ENCODE peak calls at places on chromosomes 7 and 10, in eight cellular contexts. One of them, this sample, is unnamed.

GRCh38 chr7:100437150-100438100 is 1.1 kb upstream of the PPP1R35 start:
- DNase-seq in MCF 10A: no peak
- DNase-seq in HCT116: no peak
- DNase-seq in HFFc6: no peak
- DNase-seq in progenitor cell of endocrine pancreas: no peak
- DNase-seq in HFF-Myc: no peak
- DNase-seq in cardiac muscle cell: no peak
- DNase-seq in thyroid gland: peak; percentile 32
- DNase-seq in this sample: no peak

GRCh38 chr10:73997479-73997805 is 474 bp upstream of the VCL start:
- DNase-seq in MCF 10A: no peak
- DNase-seq in HCT116: no peak
- DNase-seq in HFFc6: no peak
- DNase-seq in progenitor cell of endocrine pancreas: no peak
- DNase-seq in HFF-Myc: peak; percentile 39
- DNase-seq in cardiac muscle cell: no peak
- DNase-seq in thyroid gland: peak; percentile 78
- DNase-seq in this sample: no peak

GRCh38 chr10:116270691-116271592 is 2.1 kb downstream of the GFRA1 start:
- DNase-seq in MCF 10A: no peak
- DNase-seq in HCT116: no peak
- DNase-seq in HFFc6: no peak
- DNase-seq in progenitor cell of endocrine pancreas: no peak
- DNase-seq in HFF-Myc: no peak
- DNase-seq in cardiac muscle cell: no peak
- DNase-seq in thyroid gland: no peak
- DNase-seq in this sample: peak; percentile 29

GRCh38 chr10:70699659-70700174 is 27.4 kb downstream of the ADAMTS14 start:
- DNase-seq in MCF 10A: peak; percentile 55
- DNase-seq in HCT116: no peak
- DNase-seq in HFFc6: no peak
- DNase-seq in progenitor cell of endocrine pancreas: no peak
- DNase-seq in HFF-Myc: no peak
- DNase-seq in cardiac muscle cell: no peak
- DNase-seq in thyroid gland: peak; percentile 14
- DNase-seq in this sample: no peak

GRCh38 chr10:112536663-112537062 is 89.6 kb downstream of the VTI1A start:
- DNase-seq in MCF 10A: no peak
- DNase-seq in HCT116: peak; percentile 98
- DNase-seq in HFFc6: no peak
- DNase-seq in progenitor cell of endocrine pancreas: no peak
- DNase-seq in HFF-Myc: no peak
- DNase-seq in cardiac muscle cell: no peak
- DNase-seq in thyroid gland: no peak
- DNase-seq in this sample: no peak

GRCh38 chr10:10911471-10911921 is 106.2 kb upstream of the CELF2 start:
- DNase-seq in MCF 10A: peak; percentile 82
- DNase-seq in HCT116: no peak
- DNase-seq in HFFc6: peak; percentile 78
- DNase-seq in progenitor cell of endocrine pancreas: peak; percentile 23
- DNase-seq in HFF-Myc: peak; percentile 38
- DNase-seq in cardiac muscle cell: peak; percentile 94
- DNase-seq in thyroid gland: peak; percentile 74
- DNase-seq in this sample: peak; percentile 5

GRCh38 chr7:29022291-29022988 is 64.3 kb upstream of the TRIL start:
- DNase-seq in MCF 10A: no peak
- DNase-seq in HCT116: no peak
- DNase-seq in HFFc6: no peak
- DNase-seq in progenitor cell of endocrine pancreas: no peak
- DNase-seq in HFF-Myc: no peak
- DNase-seq in cardiac muscle cell: no peak
- DNase-seq in thyroid gland: no peak
- DNase-seq in this sample: no peak

GRCh38 chr10:89515031-89515841 is 20.2 kb downstream of the SLC16A12 start:
- DNase-seq in MCF 10A: peak; percentile 75
- DNase-seq in HCT116: no peak
- DNase-seq in HFFc6: peak; percentile 94
- DNase-seq in progenitor cell of endocrine pancreas: no peak
- DNase-seq in HFF-Myc: peak; percentile 55
- DNase-seq in cardiac muscle cell: peak; percentile 94
- DNase-seq in thyroid gland: peak; percentile 49
- DNase-seq in this sample: no peak

GRCh38 chr7:125055376-125055775 is 125.8 kb upstream of the POT1 start:
- DNase-seq in MCF 10A: no peak
- DNase-seq in HCT116: no peak
- DNase-seq in HFFc6: no peak
- DNase-seq in progenitor cell of endocrine pancreas: no peak
- DNase-seq in HFF-Myc: no peak
- DNase-seq in cardiac muscle cell: no peak
- DNase-seq in thyroid gland: no peak
- DNase-seq in this sample: no peak

GRCh38 chr7:125061776-125062397 is 132.3 kb upstream of the POT1 start:
- DNase-seq in MCF 10A: peak; percentile 68
- DNase-seq in HCT116: peak; percentile 35
- DNase-seq in HFFc6: no peak
- DNase-seq in progenitor cell of endocrine pancreas: no peak
- DNase-seq in HFF-Myc: no peak
- DNase-seq in cardiac muscle cell: peak; percentile 33
- DNase-seq in thyroid gland: no peak
- DNase-seq in this sample: no peak

GRCh38 chr7:125057974-125058373 is 128.3 kb upstream of the POT1 start:
- DNase-seq in MCF 10A: no peak
- DNase-seq in HCT116: no peak
- DNase-seq in HFFc6: no peak
- DNase-seq in progenitor cell of endocrine pancreas: no peak
- DNase-seq in HFF-Myc: no peak
- DNase-seq in cardiac muscle cell: no peak
- DNase-seq in thyroid gland: no peak
- DNase-seq in this sample: no peak

GRCh38 chr7:125065546-125065945 is 135.9 kb upstream of the POT1 start:
- DNase-seq in MCF 10A: no peak
- DNase-seq in HCT116: no peak
- DNase-seq in HFFc6: no peak
- DNase-seq in progenitor cell of endocrine pancreas: no peak
- DNase-seq in HFF-Myc: no peak
- DNase-seq in cardiac muscle cell: no peak
- DNase-seq in thyroid gland: no peak
- DNase-seq in this sample: no peak

DNA sequence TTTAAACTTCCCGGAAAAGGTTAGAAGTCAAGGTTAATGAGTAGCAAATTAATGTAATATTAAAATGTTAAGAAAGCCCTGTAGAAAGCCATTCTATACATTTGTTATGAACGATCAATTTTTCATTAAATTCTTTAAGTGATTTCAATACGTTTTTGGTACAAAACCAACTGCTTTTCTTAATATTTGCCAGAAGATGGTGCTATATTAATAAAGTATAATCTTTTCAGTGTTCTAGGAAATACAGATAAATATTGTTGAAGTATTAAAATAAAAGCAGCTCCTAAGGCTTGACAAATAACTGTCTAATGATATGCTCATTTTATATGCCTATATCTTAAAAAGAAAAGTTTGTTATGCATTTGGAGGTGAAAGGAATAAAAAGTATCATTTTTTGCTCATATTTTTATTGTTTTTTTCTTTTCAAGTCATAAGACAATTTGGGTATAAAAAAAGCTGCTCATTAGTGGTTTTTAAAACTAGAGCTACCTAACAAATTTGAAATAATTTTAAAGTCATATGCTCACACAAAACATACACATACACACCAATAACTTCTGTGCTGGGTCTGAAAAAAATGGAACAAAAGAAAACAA is 130.3 kb upstream of the POT1 start:
- DNase-seq in MCF 10A: no peak
- DNase-seq in HCT116: no peak
- DNase-seq in HFFc6: no peak
- DNase-seq in progenitor cell of endocrine pancreas: no peak
- DNase-seq in HFF-Myc: no peak
- DNase-seq in cardiac muscle cell: peak; percentile 33
- DNase-seq in thyroid gland: no peak
- DNase-seq in this sample: no peak
- TF ChIP-seq CTCF in MCF 10A: peak; percentile 42
- TF ChIP-seq CTCF in HCT116: peak; percentile 2
- TF ChIP-seq CTCF in HFFc6: peak; percentile 75
- TF ChIP-seq CTCF in progenitor cell of endocrine pancreas: peak; percentile 52
- TF ChIP-seq CTCF in HFF-Myc: no peak
- TF ChIP-seq CTCF in cardiac muscle cell: peak; percentile 48
- TF ChIP-seq CTCF in thyroid gland: no peak
- TF ChIP-seq CTCF in this sample: peak; percentile 72

DNA sequence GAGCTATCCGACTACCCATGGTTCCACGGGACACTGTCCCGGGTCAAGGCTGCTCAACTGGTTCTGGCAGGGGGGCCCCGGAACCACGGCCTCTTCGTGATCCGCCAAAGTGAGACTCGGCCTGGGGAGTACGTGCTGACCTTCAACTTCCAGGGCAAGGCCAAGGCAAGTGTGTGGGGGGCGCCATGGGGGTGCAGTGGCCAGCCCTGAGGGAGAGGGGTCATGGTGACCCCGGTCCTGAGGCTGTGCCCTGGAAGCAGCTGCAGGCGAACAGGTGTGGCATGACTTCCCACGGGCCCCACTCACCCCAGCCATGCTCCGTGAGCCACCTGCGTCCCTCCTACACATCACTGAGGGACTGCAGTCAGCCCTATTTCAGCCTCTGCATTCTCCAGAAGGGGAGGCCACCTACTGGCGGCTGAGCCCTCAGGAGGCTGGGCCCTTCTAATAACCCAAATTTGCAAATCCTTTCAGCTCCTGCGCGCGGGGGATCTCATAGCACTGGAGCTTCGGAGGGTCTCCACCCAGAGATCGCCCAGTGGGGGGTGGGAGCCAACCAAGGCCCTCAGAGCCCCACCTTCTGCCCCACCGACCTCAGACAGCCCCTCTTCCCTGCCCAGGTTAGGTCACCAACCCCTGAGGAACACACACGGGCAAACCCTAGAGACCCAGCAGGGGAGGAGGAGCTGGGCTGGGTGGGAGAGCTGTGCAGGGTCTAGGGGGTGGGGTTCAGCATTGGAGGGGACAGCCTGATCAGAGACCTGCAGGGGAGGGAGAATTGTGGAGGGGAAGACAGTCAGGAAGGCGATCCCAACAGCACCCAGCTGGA is 30.8 kb downstream of the SH2B2 start:
- DNase-seq in MCF 10A: no peak
- DNase-seq in HCT116: no peak
- DNase-seq in HFFc6: no peak
- DNase-seq in progenitor cell of endocrine pancreas: no peak
- DNase-seq in HFF-Myc: no peak
- DNase-seq in cardiac muscle cell: no peak
- DNase-seq in thyroid gland: no peak
- DNase-seq in this sample: no peak
- TF ChIP-seq CTCF in MCF 10A: no peak
- TF ChIP-seq CTCF in HCT116: no peak
- TF ChIP-seq CTCF in HFFc6: peak; percentile 17
- TF ChIP-seq CTCF in progenitor cell of endocrine pancreas: no peak
- TF ChIP-seq CTCF in HFF-Myc: no peak
- TF ChIP-seq CTCF in cardiac muscle cell: peak; percentile 6
- TF ChIP-seq CTCF in thyroid gland: no peak
- TF ChIP-seq CTCF in this sample: no peak

GRCh38 chr7:30910369-30911073 is 1.1 kb upstream of the AQP1 start:
- DNase-seq in MCF 10A: no peak
- DNase-seq in HCT116: no peak
- DNase-seq in HFFc6: no peak
- DNase-seq in progenitor cell of endocrine pancreas: no peak
- DNase-seq in HFF-Myc: no peak
- DNase-seq in cardiac muscle cell: no peak
- DNase-seq in thyroid gland: no peak
- DNase-seq in this sample: no peak

GRCh38 chr7:30909431-30909830 is 2.2 kb upstream of the AQP1 start:
- DNase-seq in MCF 10A: no peak
- DNase-seq in HCT116: no peak
- DNase-seq in HFFc6: no peak
- DNase-seq in progenitor cell of endocrine pancreas: no peak
- DNase-seq in HFF-Myc: no peak
- DNase-seq in cardiac muscle cell: no peak
- DNase-seq in thyroid gland: peak; percentile 29
- DNase-seq in this sample: no peak

GRCh38 chr7:30906520-30907240 is 5.0 kb upstream of the AQP1 start:
- DNase-seq in MCF 10A: no peak
- DNase-seq in HCT116: no peak
- DNase-seq in HFFc6: peak; percentile 19
- DNase-seq in progenitor cell of endocrine pancreas: no peak
- DNase-seq in HFF-Myc: no peak
- DNase-seq in cardiac muscle cell: peak; percentile 41
- DNase-seq in thyroid gland: no peak
- DNase-seq in this sample: no peak

GRCh38 chr7:30907527-30908267 is 4.0 kb upstream of the AQP1 start:
- DNase-seq in MCF 10A: no peak
- DNase-seq in HCT116: no peak
- DNase-seq in HFFc6: no peak
- DNase-seq in progenitor cell of endocrine pancreas: no peak
- DNase-seq in HFF-Myc: no peak
- DNase-seq in cardiac muscle cell: no peak
- DNase-seq in thyroid gland: no peak
- DNase-seq in this sample: no peak

GRCh38 chr7:30908681-30909080 is 3.0 kb upstream of the AQP1 start:
- DNase-seq in MCF 10A: no peak
- DNase-seq in HCT116: no peak
- DNase-seq in HFFc6: no peak
- DNase-seq in progenitor cell of endocrine pancreas: no peak
- DNase-seq in HFF-Myc: no peak
- DNase-seq in cardiac muscle cell: no peak
- DNase-seq in thyroid gland: no peak
- DNase-seq in this sample: no peak
- TF ChIP-seq CTCF in MCF 10A: no peak
- TF ChIP-seq CTCF in HCT116: no peak
- TF ChIP-seq CTCF in HFFc6: peak; percentile 70
- TF ChIP-seq CTCF in progenitor cell of endocrine pancreas: peak; percentile 34
- TF ChIP-seq CTCF in HFF-Myc: no peak
- TF ChIP-seq CTCF in cardiac muscle cell: no peak
- TF ChIP-seq CTCF in thyroid gland: no peak
- TF ChIP-seq CTCF in this sample: peak; percentile 23

GRCh38 chr10:111208951-111209350 is 132.1 kb downstream of the ADRA2A start:
- DNase-seq in MCF 10A: no peak
- DNase-seq in HCT116: no peak
- DNase-seq in HFFc6: no peak
- DNase-seq in progenitor cell of endocrine pancreas: no peak
- DNase-seq in HFF-Myc: no peak
- DNase-seq in cardiac muscle cell: no peak
- DNase-seq in thyroid gland: no peak
- DNase-seq in this sample: no peak

GRCh38 chr10:111204880-111205279 is 128.1 kb downstream of the ADRA2A start:
- DNase-seq in MCF 10A: no peak
- DNase-seq in HCT116: no peak
- DNase-seq in HFFc6: no peak
- DNase-seq in progenitor cell of endocrine pancreas: no peak
- DNase-seq in HFF-Myc: no peak
- DNase-seq in cardiac muscle cell: no peak
- DNase-seq in thyroid gland: no peak
- DNase-seq in this sample: no peak

GRCh38 chr10:111209666-111210065 is 132.8 kb downstream of the ADRA2A start:
- DNase-seq in MCF 10A: no peak
- DNase-seq in HCT116: no peak
- DNase-seq in HFFc6: peak; percentile 1
- DNase-seq in progenitor cell of endocrine pancreas: no peak
- DNase-seq in HFF-Myc: no peak
- DNase-seq in cardiac muscle cell: no peak
- DNase-seq in thyroid gland: no peak
- DNase-seq in this sample: no peak

GRCh38 chr10:111206521-111206920 is 129.7 kb downstream of the ADRA2A start:
- DNase-seq in MCF 10A: no peak
- DNase-seq in HCT116: no peak
- DNase-seq in HFFc6: no peak
- DNase-seq in progenitor cell of endocrine pancreas: no peak
- DNase-seq in HFF-Myc: no peak
- DNase-seq in cardiac muscle cell: no peak
- DNase-seq in thyroid gland: no peak
- DNase-seq in this sample: no peak

GRCh38 chr10:111207525-111207924 is 130.7 kb downstream of the ADRA2A start:
- DNase-seq in MCF 10A: peak; percentile 28
- DNase-seq in HCT116: no peak
- DNase-seq in HFFc6: no peak
- DNase-seq in progenitor cell of endocrine pancreas: no peak
- DNase-seq in HFF-Myc: no peak
- DNase-seq in cardiac muscle cell: no peak
- DNase-seq in thyroid gland: no peak
- DNase-seq in this sample: no peak
- TF ChIP-seq CTCF in MCF 10A: peak; percentile 11
- TF ChIP-seq CTCF in HCT116: peak; percentile 51
- TF ChIP-seq CTCF in HFFc6: peak; percentile 7
- TF ChIP-seq CTCF in progenitor cell of endocrine pancreas: peak; percentile 30
- TF ChIP-seq CTCF in HFF-Myc: no peak
- TF ChIP-seq CTCF in cardiac muscle cell: no peak
- TF ChIP-seq CTCF in thyroid gland: no peak
- TF ChIP-seq CTCF in this sample: no peak

This sample was measured in neural crest cell.